ENCODE peak calls at places on chromosomes 1 and 21, in four cellular contexts. O is A549, K is K562, U is endothelial cell of umbilical vein. A is an unnamed sample.

GRCh38 chr1:3436451-3436850 is 18.0 kb upstream of the ARHGEF16 start:
- DNase-seq in O (no peak), K (no peak), U (no peak), A (no peak)

GRCh38 chr1:153272186-153272585 is 12.7 kb downstream of the LORICRIN start:
- DNase-seq in O (no peak), K (no peak), U (no peak), A (no peak)

GRCh38 chr1:96313216-96313615 is 408.4 kb upstream of the PTBP2 start:
- DNase-seq in O (no peak), K (no peak), U (peak), A (no peak)

GRCh38 chr1:240122639-240123604 is 31.2 kb downstream of the FMN2 start:
- DNase-seq in O (no peak), K (no peak), U (no peak), A (no peak)

GRCh38 chr1:218592688-218593087 is 247.6 kb downstream of the TGFB2 start:
- DNase-seq in O (peak), K (no peak), U (peak), A (no peak)

GRCh38 chr1:47449702-47450552 is 12.1 kb downstream of the FOXD2 start:
- DNase-seq in O (peak), K (peak), U (no peak), A (no peak)

GRCh38 chr1:110239491-110240430 is 29.6 kb downstream of the KCNC4 start:
- DNase-seq in O (no peak), K (no peak), U (peak), A (no peak)

GRCh38 chr1:19405761-19406481 is 79.4 kb downstream of the CAPZB start:
- DNase-seq in O (no peak), K (no peak), U (no peak), A (no peak)

GRCh38 chr1:47840338-47840737 is 156.8 kb downstream of the TRABD2B start:
- DNase-seq in O (no peak), K (no peak), U (no peak), A (no peak)

GRCh38 chr1:78553859-78554258 is 63.1 kb downstream of the PTGFR start:
- DNase-seq in O (peak), K (peak), U (no peak), A (peak)

GRCh38 chr1:51621841-51622454 is 5.1 kb downstream of the OSBPL9 start:
- DNase-seq in O (no peak), K (no peak), U (no peak), A (no peak)

GRCh38 chr1:151049458-151049857 is 1.9 kb downstream of the C1orf56 start:
- DNase-seq in O (no peak), K (no peak), U (no peak), A (no peak)

GRCh38 chr21:42108941-42109340 is 37.8 kb downstream of the UMODL1 start:
- DNase-seq in O (no peak), K (no peak), U (no peak), A (no peak)
- TF ChIP-seq MYC in O (no peak), K (no peak), U (no peak), A (no peak)

DNA sequence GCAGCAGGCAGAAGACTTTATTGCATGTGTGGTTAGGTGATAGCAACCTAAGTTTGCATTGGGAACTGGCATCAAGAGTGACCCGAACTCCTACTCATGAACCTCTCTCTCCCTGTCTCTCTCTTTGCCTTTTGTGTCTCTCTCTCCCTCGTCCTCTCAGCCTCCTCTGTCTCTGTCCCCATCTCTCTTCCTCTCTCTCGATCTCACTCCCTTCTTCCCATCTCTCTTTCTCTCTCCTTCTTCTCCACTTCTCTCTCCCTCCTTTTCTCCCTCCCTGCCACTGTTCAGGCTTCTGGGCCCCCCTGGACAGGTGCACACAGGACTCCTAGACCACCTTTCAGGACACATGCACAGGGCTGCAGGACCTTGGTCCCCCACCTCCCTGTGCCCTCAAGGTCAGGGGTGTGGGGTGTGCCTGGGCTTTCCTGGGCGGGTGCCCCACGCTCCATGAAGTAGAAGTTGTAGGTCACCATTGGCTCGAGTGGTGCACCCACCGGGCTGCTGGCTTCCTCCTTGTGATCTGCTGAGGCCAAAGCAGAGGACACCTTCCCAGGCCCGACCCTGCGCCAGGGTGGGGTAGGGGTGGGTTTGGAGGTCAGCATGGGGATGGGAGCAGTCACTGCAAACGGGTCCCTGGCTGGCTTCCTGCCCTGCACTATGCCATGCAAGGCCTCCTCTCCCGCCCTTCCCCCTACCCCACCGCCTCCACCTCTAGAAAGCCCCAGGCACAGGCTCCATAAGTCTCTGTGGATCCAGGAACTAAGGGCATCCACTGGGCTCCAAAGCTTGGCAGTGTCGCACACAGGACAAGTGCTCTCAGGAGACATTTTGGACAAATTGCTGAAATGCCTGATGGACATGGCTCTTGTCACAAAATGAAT is 13.2 kb upstream of the ZBTB17 start:
- DNase-seq in O (no peak), K (no peak), U (no peak), A (no peak)
- TF ChIP-seq MYC in O (no peak), K (no peak), U (no peak), A (no peak)

GRCh38 chr1:85358702-85359438 is 82.4 kb upstream of the BCL10 start:
- DNase-seq in O (no peak), K (no peak), U (no peak), A (no peak)

GRCh38 chr1:85357817-85358216 is 81.4 kb upstream of the BCL10 start:
- DNase-seq in O (no peak), K (no peak), U (no peak), A (no peak)

GRCh38 chr1:85361606-85362005 is 85.2 kb upstream of the BCL10 start:
- DNase-seq in O (no peak), K (no peak), U (no peak), A (no peak)

GRCh38 chr1:85361106-85361505 is 84.7 kb upstream of the BCL10 start:
- DNase-seq in O (no peak), K (no peak), U (peak), A (no peak)

GRCh38 chr1:85359874-85360708 is 83.7 kb upstream of the BCL10 start:
- DNase-seq in O (no peak), K (no peak), U (peak), A (no peak)
- TF ChIP-seq MYC in O (no peak), K (no peak), U (no peak), A (no peak)

GRCh38 chr1:234600418-234601216 is 9.4 kb downstream of the IRF2BP2 start:
- DNase-seq in O (peak), K (peak), U (peak), A (peak)

GRCh38 chr1:234603221-234604204 is 6.5 kb downstream of the IRF2BP2 start:
- DNase-seq in O (peak), K (peak), U (peak), A (peak)

GRCh38 chr1:234601217-234602017 is 8.6 kb downstream of the IRF2BP2 start:
- DNase-seq in O (peak), K (peak), U (peak), A (peak)

GRCh38 chr1:234604393-234604725 is 5.6 kb downstream of the IRF2BP2 start:
- DNase-seq in O (no peak), K (no peak), U (peak), A (no peak)

GRCh38 chr1:234602334-234603220 is 7.4 kb downstream of the IRF2BP2 start:
- DNase-seq in O (peak), K (peak), U (peak), A (peak)
- TF ChIP-seq MYC in O (peak), K (no peak), U (no peak), A (no peak)

GRCh38 chr1:41663671-41664400 is 179.4 kb upstream of the EDN2 start:
- DNase-seq in O (no peak), K (no peak), U (no peak), A (peak)
- TF ChIP-seq MYC in O (no peak), K (no peak), U (no peak), A (no peak)

DNA sequence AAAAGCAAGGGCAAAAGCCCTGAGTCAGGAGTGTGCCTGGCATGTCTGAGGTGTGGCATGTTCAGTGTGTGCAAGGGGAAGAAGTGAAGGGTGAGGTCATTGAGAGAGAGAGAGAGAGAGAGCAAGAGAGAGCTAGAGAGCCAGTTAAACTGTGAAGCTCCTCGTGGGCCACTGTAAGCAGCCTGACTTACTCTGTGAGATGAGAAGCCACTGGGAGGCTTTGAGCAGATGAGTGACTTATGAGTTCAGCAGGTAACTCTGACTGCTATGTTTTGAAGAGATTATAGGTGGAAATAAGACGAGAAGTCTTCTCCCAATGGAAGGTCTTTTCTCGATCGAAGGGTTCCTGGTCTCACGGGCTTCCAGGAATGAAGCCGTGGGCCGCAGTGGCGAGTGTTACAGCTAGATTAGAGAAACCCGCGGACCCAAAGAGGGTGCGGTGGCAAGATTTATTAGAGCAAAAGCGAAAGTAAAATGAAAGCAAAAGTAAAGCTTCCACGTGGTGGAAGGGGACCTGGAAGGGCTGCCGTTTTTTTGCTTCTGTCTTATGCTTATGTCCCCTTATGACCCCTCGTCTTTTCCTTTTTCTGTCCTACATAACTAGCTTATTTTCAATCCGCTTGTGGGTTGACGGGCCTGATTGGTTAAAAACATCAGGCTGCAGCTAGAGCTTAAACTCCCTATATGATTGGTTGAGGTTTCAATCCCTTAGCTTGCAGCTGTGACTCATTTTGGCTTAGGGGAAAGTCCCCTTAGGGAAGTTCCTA is 323.1 kb upstream of the FAM78B start:
- DNase-seq in O (peak), K (peak), U (no peak), A (peak)
- TF ChIP-seq MYC in O (no peak), K (peak), U (no peak), A (no peak)

DNA sequence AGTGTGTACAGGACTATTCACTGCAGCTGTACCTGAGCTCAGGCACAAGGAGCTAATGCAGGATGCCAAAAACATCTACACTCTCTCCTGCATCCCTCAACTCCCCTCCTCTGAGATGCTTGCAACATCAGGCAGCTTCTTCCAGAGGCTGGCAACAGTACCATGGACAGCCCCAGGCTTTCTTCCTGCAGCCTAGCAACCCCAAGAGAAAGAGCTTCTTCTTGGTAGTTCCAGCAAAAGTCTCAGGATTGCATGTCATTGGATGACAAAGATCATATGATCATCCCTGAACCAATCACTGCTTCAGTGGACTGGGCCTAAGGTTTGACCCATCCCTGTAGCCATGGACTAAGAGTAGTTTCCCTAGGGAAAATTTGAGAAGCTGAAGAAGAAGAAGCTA is 46.7 kb downstream of the CAMK2N1 start:
- DNase-seq in O (peak), K (no peak), U (peak), A (peak)
- TF ChIP-seq MYC in O (no peak), K (no peak), U (no peak), A (no peak)

GRCh38 chr1:33334081-33334552 is 13.2 kb upstream of the A3GALT2 start:
- DNase-seq in O (no peak), K (no peak), U (no peak), A (no peak)
- TF ChIP-seq MYC in O (no peak), K (no peak), U (no peak), A (no peak)

GRCh38 chr1:163656367-163656766 is 334.6 kb downstream of the NUF2 start:
- DNase-seq in O (no peak), K (no peak), U (no peak), A (no peak)

GRCh38 chr1:163655565-163655964 is 333.8 kb downstream of the NUF2 start:
- DNase-seq in O (no peak), K (no peak), U (no peak), A (no peak)

GRCh38 chr1:163652441-163652840 is 330.7 kb downstream of the NUF2 start:
- DNase-seq in O (no peak), K (no peak), U (no peak), A (no peak)

DNA sequence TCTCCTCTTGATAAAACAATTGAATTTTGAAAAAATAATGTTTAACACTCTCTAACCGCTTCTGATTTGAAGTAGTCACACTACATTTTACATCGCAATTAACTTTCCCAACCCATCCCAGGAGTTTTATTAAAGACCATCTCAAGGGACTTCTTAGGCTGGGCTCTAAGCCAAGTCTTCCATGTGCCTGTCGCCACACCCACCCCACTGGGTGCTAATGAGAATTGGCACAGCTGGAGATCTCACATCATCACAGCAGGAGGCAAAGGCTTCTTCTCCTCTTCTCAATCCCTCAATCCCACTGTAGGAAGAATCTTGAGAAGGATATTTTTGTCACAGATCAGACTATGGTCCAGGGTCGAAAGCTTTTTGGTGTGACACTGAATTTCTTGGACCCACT is 328.9 kb downstream of the NUF2 start:
- DNase-seq in O (no peak), K (no peak), U (no peak), A (no peak)
- TF ChIP-seq MYC in O (no peak), K (no peak), U (no peak), A (no peak)